ENCODE peak calls at places on chromosomes 4 and X, in four cellular contexts. W, E, N and L are unnamed samples.

GRCh38 chr4:35820026-35820425 is 424.3 kb downstream of the ARAP2 start:
- DNase-seq in W (no peak), E (no peak), N (no peak), L (no peak)

GRCh38 chr4:184443318-184443717 is 31.0 kb downstream of the IRF2 start:
- DNase-seq in W (no peak), E (no peak), N (no peak), L (no peak)

GRCh38 chrX:70042399-70043371 is 7.1 kb downstream of the AWAT2 start:
- DNase-seq in W (no peak), E (no peak), N (no peak), L (no peak)

GRCh38 chr4:60683357-60683756 is 516.8 kb upstream of the ADGRL3 start:
- DNase-seq in W (no peak), E (no peak), N (no peak), L (no peak)

GRCh38 chrX:110786486-110786885 is 9.1 kb downstream of the CHRDL1 start:
- DNase-seq in W (no peak), E (no peak), N (no peak), L (no peak)

GRCh38 chrX:153460826-153461225 is 9.6 kb downstream of the HAUS7 start:
- DNase-seq in W (peak), E (no peak), N (peak), L (peak)

GRCh38 chr4:182680196-182680771 is 236.9 kb downstream of the DCTD start:
- DNase-seq in W (no peak), E (no peak), N (no peak), L (no peak)

GRCh38 chrX:153908219-153908875 is 3.9 kb downstream of the AVPR2 start:
- DNase-seq in W (no peak), E (no peak), N (no peak), L (no peak)

GRCh38 chr4:76232681-76233080 is 18.8 kb upstream of the FAM47E start:
- DNase-seq in W (no peak), E (no peak), N (no peak), L (no peak)

GRCh38 chr4:76234679-76235044 is 16.9 kb upstream of the FAM47E start:
- DNase-seq in W (no peak), E (no peak), N (no peak), L (no peak)

GRCh38 chr4:76233967-76234678 is 17.4 kb upstream of the FAM47E start:
- DNase-seq in W (no peak), E (no peak), N (no peak), L (no peak)

GRCh38 chr4:76233534-76233933 is 18.0 kb upstream of the FAM47E start:
- DNase-seq in W (no peak), E (no peak), N (no peak), L (peak)

DNA sequence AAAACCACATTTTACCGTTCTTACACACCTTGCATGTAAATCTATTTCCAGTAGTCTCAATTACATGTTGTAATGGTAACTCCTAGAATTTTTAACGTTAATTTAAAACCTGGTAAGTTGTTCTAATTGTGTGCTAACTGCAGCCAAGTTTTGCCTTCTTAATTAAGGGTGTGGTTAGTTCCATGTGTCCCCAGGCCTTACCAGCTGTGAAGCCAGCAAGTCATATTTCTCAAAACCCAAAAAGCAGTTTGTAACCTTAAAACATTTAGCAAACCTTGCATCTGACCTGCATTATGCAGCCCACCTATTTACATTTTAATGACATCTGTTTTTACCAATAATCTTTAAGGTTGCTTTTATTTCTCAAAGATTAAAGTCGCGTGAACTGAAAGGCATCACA is 18.4 kb upstream of the FAM47E start:
- DNase-seq in W (no peak), E (no peak), N (no peak), L (no peak)
- H3K4me3 ChIP-seq in W (no peak), E (no peak), N (no peak), L (no peak)

DNA sequence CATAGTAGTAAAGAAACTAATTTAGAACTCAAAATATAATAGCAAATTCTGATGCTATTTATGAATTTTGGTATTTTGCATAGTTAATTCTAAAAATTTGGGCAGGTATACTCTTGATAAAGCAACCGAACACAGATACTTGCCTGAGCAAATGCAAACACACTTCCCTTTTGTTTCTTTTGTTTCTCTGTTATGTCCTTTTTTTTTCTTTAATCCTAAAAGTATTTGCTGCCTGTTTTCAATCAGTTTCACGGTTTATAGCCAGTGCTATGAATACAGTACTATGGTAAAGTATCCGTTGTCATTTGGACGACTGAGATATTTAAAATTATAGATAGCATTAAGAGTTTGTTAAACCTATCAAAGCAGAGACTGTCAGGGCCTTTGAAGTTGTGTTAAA is 84.3 kb upstream of the HPRT1 start:
- DNase-seq in W (no peak), E (no peak), N (no peak), L (no peak)
- H3K4me3 ChIP-seq in W (no peak), E (no peak), N (peak), L (peak)

GRCh38 chr4:123478859-123479345 is 82.3 kb downstream of the SPRY1 start:
- DNase-seq in W (peak), E (no peak), N (no peak), L (no peak)

GRCh38 chr4:123488916-123489315 is 92.3 kb downstream of the SPRY1 start:
- DNase-seq in W (no peak), E (no peak), N (no peak), L (no peak)

GRCh38 chr4:123481034-123481433 is 84.4 kb downstream of the SPRY1 start:
- DNase-seq in W (no peak), E (no peak), N (no peak), L (no peak)

GRCh38 chr4:123479944-123480343 is 83.3 kb downstream of the SPRY1 start:
- DNase-seq in W (no peak), E (no peak), N (no peak), L (no peak)

DNA sequence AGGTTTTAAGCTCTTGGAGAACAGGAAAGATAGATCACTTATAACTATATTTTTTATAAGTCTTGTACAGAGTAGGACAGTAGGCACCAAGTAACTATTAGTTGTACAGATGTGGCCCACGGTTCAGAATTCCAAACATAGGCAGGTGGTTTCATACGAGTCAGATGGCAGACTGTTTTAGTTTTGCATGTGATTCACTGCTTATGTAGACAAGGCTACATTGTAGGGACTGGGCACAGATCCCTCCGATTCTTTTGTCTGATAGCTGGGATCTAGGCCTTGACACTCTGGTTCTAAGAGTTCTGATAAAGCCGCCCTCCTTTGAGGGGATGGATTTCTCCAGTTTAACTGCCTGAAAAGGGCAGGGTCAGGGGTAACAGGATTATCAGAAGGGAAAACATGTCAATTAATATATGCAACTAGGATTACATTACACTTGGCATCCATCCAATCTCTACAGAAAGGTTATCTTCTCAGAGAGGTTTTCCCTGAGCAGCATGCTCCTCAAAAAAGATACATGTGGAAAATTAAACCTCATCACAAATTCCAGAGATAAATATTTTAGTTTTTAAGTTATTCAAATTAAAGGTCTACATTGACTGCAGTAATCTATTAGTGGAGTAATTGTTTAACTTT is 87.8 kb downstream of the SPRY1 start:
- DNase-seq in W (no peak), E (no peak), N (no peak), L (no peak)
- H3K4me3 ChIP-seq in W (no peak), E (no peak), N (no peak), L (no peak)

DNA sequence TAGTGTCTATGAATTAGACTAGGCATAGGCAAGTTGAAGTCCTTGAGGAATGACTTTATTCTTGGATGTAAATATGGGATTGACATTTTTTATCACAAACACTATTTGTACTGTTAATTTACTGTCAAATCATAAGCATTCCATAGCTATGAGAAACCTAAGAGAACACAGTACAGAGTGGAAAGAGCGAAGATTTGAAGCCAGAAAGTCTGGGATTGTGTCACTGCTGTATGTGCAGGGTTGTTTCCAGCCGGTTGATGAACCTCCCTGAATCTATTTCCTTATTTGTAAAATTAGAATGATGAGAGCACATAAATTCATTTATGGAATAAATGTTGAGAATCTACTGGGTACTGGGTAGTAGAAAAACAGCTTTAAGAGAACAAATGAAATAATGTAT is 14.3 kb upstream of the KLHL5 start:
- DNase-seq in W (no peak), E (no peak), N (no peak), L (no peak)
- H3K4me3 ChIP-seq in W (no peak), E (no peak), N (peak), L (no peak)

GRCh38 chr4:48738856-48739255 is 41.2 kb downstream of the FRYL start:
- DNase-seq in W (no peak), E (no peak), N (no peak), L (no peak)
- H3K4me3 ChIP-seq in W (no peak), E (no peak), N (no peak), L (no peak)

GRCh38 chr4:37981425-37981824 is 21.2 kb downstream of the PTTG2 start:
- DNase-seq in W (no peak), E (no peak), N (no peak), L (no peak)

GRCh38 chr4:37976991-37977470 is 16.8 kb downstream of the PTTG2 start:
- DNase-seq in W (peak), E (peak), N (peak), L (peak)

GRCh38 chr4:37978509-37978908 is 18.3 kb downstream of the PTTG2 start:
- DNase-seq in W (no peak), E (no peak), N (no peak), L (no peak)

GRCh38 chr4:37976513-37976912 is 16.3 kb downstream of the PTTG2 start:
- DNase-seq in W (no peak), E (no peak), N (no peak), L (no peak)

DNA sequence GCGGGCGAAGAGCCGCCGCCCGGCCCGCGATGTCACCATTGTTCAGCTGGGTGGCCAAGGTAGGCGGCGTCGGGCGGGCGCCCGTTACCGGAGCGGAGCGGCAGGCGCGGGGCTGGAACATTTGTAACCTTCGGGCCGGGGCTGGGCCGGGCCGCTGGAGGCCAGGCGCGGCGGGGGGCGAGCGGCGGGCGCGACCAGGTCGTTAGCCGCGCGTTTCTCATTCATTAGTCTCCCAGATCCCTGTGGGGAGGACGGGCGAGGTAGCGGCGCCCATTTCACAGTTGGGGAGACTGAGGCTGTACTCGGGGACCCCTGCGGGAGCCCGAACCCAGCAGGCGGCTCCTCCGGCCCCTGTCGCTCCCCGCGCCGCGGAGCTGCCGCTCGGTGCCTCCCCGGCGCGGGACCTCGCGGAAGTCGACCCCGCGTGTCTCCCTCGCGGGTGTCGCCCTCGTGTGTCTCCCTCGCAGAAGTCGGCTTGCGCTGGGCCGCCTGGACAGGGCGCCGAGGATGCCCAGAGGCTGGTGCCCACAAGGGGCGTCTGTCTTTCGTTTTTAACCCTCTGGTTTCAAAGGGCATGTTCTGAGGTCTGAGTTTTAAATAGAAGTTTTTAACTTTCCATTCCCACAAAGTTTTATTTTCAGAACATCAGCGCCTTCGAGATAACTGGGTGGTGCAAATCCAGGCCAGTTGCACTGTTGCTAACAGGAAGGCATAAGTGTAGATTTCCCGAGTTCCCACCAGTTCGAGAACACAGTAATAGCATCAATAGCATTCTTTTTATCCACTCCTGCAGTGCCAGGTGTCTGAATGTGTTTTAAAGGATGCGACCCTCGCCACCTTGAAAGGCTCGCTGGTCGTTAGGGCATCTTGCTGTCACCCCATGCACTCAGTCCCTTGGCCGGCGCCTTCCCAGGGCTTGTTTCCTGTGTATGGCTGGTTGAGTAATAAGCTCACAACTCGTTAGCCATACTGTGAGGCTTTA is 17.6 kb downstream of the PTTG2 start:
- DNase-seq in W (peak), E (peak), N (peak), L (peak)
- H3K4me3 ChIP-seq in W (peak), E (peak), N (peak), L (peak)

GRCh38 chr4:6245246-6246169 is 24.1 kb upstream of the WFS1 start:
- DNase-seq in W (peak), E (no peak), N (peak), L (no peak)
- H3K4me3 ChIP-seq in W (no peak), E (no peak), N (peak), L (no peak)

GRCh38 chr4:53593765-53594164 is 2.5 kb upstream of the LNX1 start:
- DNase-seq in W (no peak), E (no peak), N (no peak), L (no peak)
- H3K4me3 ChIP-seq in W (no peak), E (no peak), N (no peak), L (no peak)